ENCODE peak calls at places on chromosomes 3 and 15, in seven cellular contexts. One of them, this sample, is unnamed.

GRCh38 chr3:7669641-7670040 is 808.7 kb downstream of the GRM7 start:
- DNase-seq in CD14-positive monocyte: no peak
- DNase-seq in ascending aorta: no peak
- DNase-seq in mesothelial cell of epicardium: no peak
- DNase-seq in body of pancreas: no peak
- DNase-seq in NCI-H460: no peak
- DNase-seq in left ventricle myocardium inferior: no peak
- DNase-seq in this sample: no peak

GRCh38 chr15:41891946-41892345 is 1.9 kb downstream of the SPTBN5 start:
- DNase-seq in CD14-positive monocyte: no peak
- DNase-seq in ascending aorta: no peak
- DNase-seq in mesothelial cell of epicardium: no peak
- DNase-seq in body of pancreas: peak; percentile 51
- DNase-seq in NCI-H460: no peak
- DNase-seq in left ventricle myocardium inferior: no peak
- DNase-seq in this sample: no peak

GRCh38 chr15:88904257-88904807 is 8.8 kb downstream of the MFGE8 start:
- DNase-seq in CD14-positive monocyte: no peak
- DNase-seq in ascending aorta: peak; percentile 59
- DNase-seq in mesothelial cell of epicardium: no peak
- DNase-seq in body of pancreas: no peak
- DNase-seq in NCI-H460: no peak
- DNase-seq in left ventricle myocardium inferior: no peak
- DNase-seq in this sample: no peak

GRCh38 chr15:101386006-101386405 is 91.0 kb upstream of the SNRPA1 start:
- DNase-seq in CD14-positive monocyte: no peak
- DNase-seq in ascending aorta: no peak
- DNase-seq in mesothelial cell of epicardium: no peak
- DNase-seq in body of pancreas: no peak
- DNase-seq in NCI-H460: no peak
- DNase-seq in left ventricle myocardium inferior: no peak
- DNase-seq in this sample: no peak

GRCh38 chr3:98563661-98564281 is 29.6 kb downstream of the CPOX start:
- DNase-seq in CD14-positive monocyte: no peak
- DNase-seq in ascending aorta: no peak
- DNase-seq in mesothelial cell of epicardium: no peak
- DNase-seq in body of pancreas: no peak
- DNase-seq in NCI-H460: no peak
- DNase-seq in left ventricle myocardium inferior: no peak
- DNase-seq in this sample: no peak

GRCh38 chr3:143910756-143911155 is 60.9 kb upstream of the DIPK2A start:
- DNase-seq in CD14-positive monocyte: no peak
- DNase-seq in ascending aorta: no peak
- DNase-seq in mesothelial cell of epicardium: no peak
- DNase-seq in body of pancreas: no peak
- DNase-seq in NCI-H460: no peak
- DNase-seq in left ventricle myocardium inferior: no peak
- DNase-seq in this sample: no peak

GRCh38 chr3:135349254-135349948 is 554.3 kb downstream of the EPHB1 start:
- DNase-seq in CD14-positive monocyte: no peak
- DNase-seq in ascending aorta: no peak
- DNase-seq in mesothelial cell of epicardium: no peak
- DNase-seq in body of pancreas: no peak
- DNase-seq in NCI-H460: no peak
- DNase-seq in left ventricle myocardium inferior: no peak
- DNase-seq in this sample: no peak

GRCh38 chr3:196537319-196537984 is 22.3 kb upstream of the SMCO1 start:
- DNase-seq in CD14-positive monocyte: no peak
- DNase-seq in ascending aorta: no peak
- DNase-seq in mesothelial cell of epicardium: no peak
- DNase-seq in body of pancreas: peak; percentile 15
- DNase-seq in NCI-H460: no peak
- DNase-seq in left ventricle myocardium inferior: no peak
- DNase-seq in this sample: no peak

GRCh38 chr3:16927485-16927884 is 42.7 kb downstream of the PLCL2 start:
- DNase-seq in CD14-positive monocyte: no peak
- DNase-seq in ascending aorta: no peak
- DNase-seq in mesothelial cell of epicardium: no peak
- DNase-seq in body of pancreas: no peak
- DNase-seq in NCI-H460: no peak
- DNase-seq in left ventricle myocardium inferior: no peak
- DNase-seq in this sample: no peak

GRCh38 chr3:159640220-159640619 is 348.4 kb upstream of the IL12A start:
- DNase-seq in CD14-positive monocyte: no peak
- DNase-seq in ascending aorta: no peak
- DNase-seq in mesothelial cell of epicardium: no peak
- DNase-seq in body of pancreas: no peak
- DNase-seq in NCI-H460: no peak
- DNase-seq in left ventricle myocardium inferior: no peak
- DNase-seq in this sample: no peak

GRCh38 chr3:136044980-136045745 is 79.6 kb downstream of the PPP2R3A start:
- DNase-seq in CD14-positive monocyte: no peak
- DNase-seq in ascending aorta: no peak
- DNase-seq in mesothelial cell of epicardium: no peak
- DNase-seq in body of pancreas: no peak
- DNase-seq in NCI-H460: no peak
- DNase-seq in left ventricle myocardium inferior: no peak
- DNase-seq in this sample: no peak

GRCh38 chr3:138674131-138674530 is 65.6 kb downstream of the FAIM start:
- DNase-seq in CD14-positive monocyte: no peak
- DNase-seq in ascending aorta: no peak
- DNase-seq in mesothelial cell of epicardium: no peak
- DNase-seq in body of pancreas: no peak
- DNase-seq in NCI-H460: no peak
- DNase-seq in left ventricle myocardium inferior: no peak
- DNase-seq in this sample: no peak

GRCh38 chr3:127088511-127089430 is 104.2 kb upstream of the PRR23E start:
- DNase-seq in CD14-positive monocyte: no peak
- DNase-seq in ascending aorta: no peak
- DNase-seq in mesothelial cell of epicardium: no peak
- DNase-seq in body of pancreas: no peak
- DNase-seq in NCI-H460: no peak
- DNase-seq in left ventricle myocardium inferior: peak; percentile 12
- DNase-seq in this sample: no peak

GRCh38 chr15:40928351-40928974 is 677 bp upstream of the DLL4 start:
- DNase-seq in CD14-positive monocyte: no peak
- DNase-seq in ascending aorta: no peak
- DNase-seq in mesothelial cell of epicardium: no peak
- DNase-seq in body of pancreas: no peak
- DNase-seq in NCI-H460: no peak
- DNase-seq in left ventricle myocardium inferior: no peak
- DNase-seq in this sample: no peak

GRCh38 chr3:123492188-123492587 is 43.3 kb upstream of the ADCY5 start:
- DNase-seq in CD14-positive monocyte: no peak
- DNase-seq in ascending aorta: no peak
- DNase-seq in mesothelial cell of epicardium: no peak
- DNase-seq in body of pancreas: no peak
- DNase-seq in NCI-H460: no peak
- DNase-seq in left ventricle myocardium inferior: no peak
- DNase-seq in this sample: no peak

GRCh38 chr3:13665582-13666226 is 116.8 kb downstream of the FBLN2 start:
- DNase-seq in CD14-positive monocyte: no peak
- DNase-seq in ascending aorta: no peak
- DNase-seq in mesothelial cell of epicardium: no peak
- DNase-seq in body of pancreas: peak; percentile 52
- DNase-seq in NCI-H460: no peak
- DNase-seq in left ventricle myocardium inferior: no peak
- DNase-seq in this sample: no peak

GRCh38 chr3:194365526-194365925 is 4.0 kb downstream of the LRRC15 start:
- DNase-seq in CD14-positive monocyte: no peak
- DNase-seq in ascending aorta: no peak
- DNase-seq in mesothelial cell of epicardium: no peak
- DNase-seq in body of pancreas: no peak
- DNase-seq in NCI-H460: no peak
- DNase-seq in left ventricle myocardium inferior: no peak
- DNase-seq in this sample: no peak

GRCh38 chr3:52039846-52040245 is 16.5 kb downstream of the DUSP7 start:
- DNase-seq in CD14-positive monocyte: no peak
- DNase-seq in ascending aorta: peak; percentile 93
- DNase-seq in mesothelial cell of epicardium: no peak
- DNase-seq in body of pancreas: peak; percentile 82
- DNase-seq in NCI-H460: peak; percentile 25
- DNase-seq in left ventricle myocardium inferior: peak; percentile 81
- DNase-seq in this sample: no peak

GRCh38 chr15:73051811-73052678 is at the start of gene NEO1:
- DNase-seq in CD14-positive monocyte: no peak
- DNase-seq in ascending aorta: peak; percentile 90
- DNase-seq in mesothelial cell of epicardium: peak; percentile 93
- DNase-seq in body of pancreas: peak; percentile 91
- DNase-seq in NCI-H460: peak; percentile 70
- DNase-seq in left ventricle myocardium inferior: peak; percentile 89
- DNase-seq in this sample: peak; percentile 29

GRCh38 chr3:60053518-60054265 is 1003.9 kb upstream of the CFAP20DC start:
- DNase-seq in CD14-positive monocyte: no peak
- DNase-seq in ascending aorta: no peak
- DNase-seq in mesothelial cell of epicardium: no peak
- DNase-seq in body of pancreas: no peak
- DNase-seq in NCI-H460: no peak
- DNase-seq in left ventricle myocardium inferior: no peak
- DNase-seq in this sample: no peak

GRCh38 chr3:107868449-107868848 is 222.4 kb downstream of the CD47 start:
- DNase-seq in CD14-positive monocyte: no peak
- DNase-seq in ascending aorta: no peak
- DNase-seq in mesothelial cell of epicardium: no peak
- DNase-seq in body of pancreas: no peak
- DNase-seq in NCI-H460: no peak
- DNase-seq in left ventricle myocardium inferior: no peak
- DNase-seq in this sample: no peak